ENCODE peak calls at places on chromosomes 11 and 22, in four cellular contexts. B is body of pancreas, A is ovary, G is transverse colon. K is an unnamed sample. For H3K4me1, the result is how much of the 10 kb centered on the place peaks cover.

GRCh38 chr11:2593393-2593950 is 106.3 kb downstream of the KCNQ1OT1 start:
- DNase-seq in G (no peak), A (peak), B (no peak), K (no peak)

GRCh38 chr11:15943418-15944197 is 412.7 kb downstream of the SOX6 start:
- DNase-seq in A (no peak), B (no peak), G (no peak), K (no peak)

GRCh38 chr11:61815790-61816735 is 740 bp downstream of the FADS1 start:
- DNase-seq in G (peak), B (peak), A (peak), K (peak)

GRCh38 chr22:36301384-36301828 is 48.5 kb downstream of the APOL1 start:
- DNase-seq in B (peak), A (peak), G (peak), K (peak)

GRCh38 chr11:46291441-46292143 is 14.1 kb downstream of the CREB3L1 start:
- DNase-seq in A (peak), G (no peak), B (no peak), K (peak)

GRCh38 chr11:3165152-3165705 is at the start of gene OSBPL5:
- DNase-seq in B (peak), A (peak), G (peak), K (peak)

GRCh38 chr22:26139320-26139719 is 29.9 kb upstream of the SEZ6L start:
- DNase-seq in B (peak), G (no peak), A (no peak), K (no peak)

GRCh38 chr22:19056951-19057401 is 65.2 kb downstream of the DGCR2 start:
- DNase-seq in B (no peak), G (no peak), A (no peak), K (peak)

GRCh38 chr11:19345519-19345847 is 104.7 kb upstream of the E2F8 start:
- DNase-seq in A (no peak), B (no peak), G (no peak), K (no peak)

GRCh38 chr11:71542856-71543743 is 5.1 kb upstream of the KRTAP5-9 start:
- DNase-seq in G (no peak), A (no peak), B (no peak), K (no peak)

GRCh38 chr11:114026355-114026754 is 33.2 kb upstream of the ZBTB16 start:
- DNase-seq in G (no peak), B (peak), A (no peak), K (no peak)

GRCh38 chr11:120945042-120945441 is 78.9 kb upstream of the TBCEL start:
- DNase-seq in B (no peak), A (no peak), G (no peak), K (no peak)

GRCh38 chr11:66339163-66339675 is 3.0 kb upstream of the RIN1 start:
- DNase-seq in G (no peak), A (no peak), B (no peak), K (no peak)

GRCh38 chr11:67022961-67023956 is at the start of gene SYT12:
- DNase-seq in B (peak), A (no peak), G (no peak), K (no peak)

GRCh38 chr11:104984818-104985217 is 16.4 kb upstream of the CASP4 start:
- DNase-seq in B (no peak), G (no peak), A (no peak), K (no peak)

GRCh38 chr11:45145421-45146071 is 893 bp upstream of the PRDM11 start:
- DNase-seq in A (no peak), G (peak), B (peak), K (peak)

GRCh38 chr22:20422271-20422958 is 15.2 kb downstream of the SCARF2 start:
- DNase-seq in G (no peak), A (peak), B (no peak), K (no peak)

GRCh38 chr11:116857316-116857715 is 19.9 kb upstream of the APOA1 start:
- DNase-seq in B (no peak), A (no peak), G (no peak), K (no peak)

GRCh38 chr22:49492308-49492707 is 335.4 kb downstream of the BRD1 start:
- DNase-seq in G (no peak), A (no peak), B (no peak), K (no peak)

GRCh38 chr22:46967445-46968358 is 205.3 kb downstream of the TBC1D22A start:
- DNase-seq in G (no peak), B (no peak), A (no peak), K (no peak)

GRCh38 chr11:122253541-122254317 is 137.7 kb upstream of the BLID start:
- DNase-seq in B (peak), A (no peak), G (no peak), K (no peak)

GRCh38 chr22:27461470-27461869 is 340.1 kb downstream of the MN1 start:
- DNase-seq in B (no peak), A (no peak), G (no peak), K (no peak)

GRCh38 chr11:62607729-62608128 is 4.8 kb downstream of the EML3 start:
- DNase-seq in B (no peak), G (no peak), A (no peak), K (no peak)

GRCh38 chr22:19463491-19464469 is 15.2 kb downstream of the UFD1 start:
- DNase-seq in B (peak), A (no peak), G (no peak), K (no peak)

GRCh38 chr11:1749787-1750351 is 526 bp downstream of the IFITM10 start:
- DNase-seq in A (no peak), G (peak), B (no peak), K (no peak)

GRCh38 chr11:3614742-3615171 is 27.0 kb downstream of the ART5 start:
- DNase-seq in B (no peak), A (no peak), G (peak), K (no peak)

GRCh38 chr22:39343259-39344045 is 6.3 kb upstream of the SYNGR1 start:
- DNase-seq in B (peak), A (peak), G (peak), K (peak)

GRCh38 chr11:57305523-57305922 is 19.2 kb downstream of the TNKS1BP1 start:
- DNase-seq in G (no peak), B (no peak), A (no peak), K (no peak)

GRCh38 chr11:57301711-57302423 is 22.9 kb downstream of the TNKS1BP1 start:
- DNase-seq in A (no peak), G (no peak), B (no peak), K (no peak)

GRCh38 chr11:57302489-57302888 is 22.3 kb downstream of the TNKS1BP1 start:
- DNase-seq in B (no peak), G (no peak), A (no peak), K (no peak)

GRCh38 chr11:57303280-57303989 is 21.3 kb downstream of the TNKS1BP1 start:
- DNase-seq in B (no peak), A (no peak), G (no peak), K (no peak)

GRCh38 chr11:57303990-57304579 is 20.7 kb downstream of the TNKS1BP1 start:
- DNase-seq in G (no peak), A (no peak), B (peak), K (no peak)
- H3K4me1 ChIP-seq in G (under half), A (under half), B (under half), K (under half)

GRCh38 chr22:24582111-24582814 is 10.6 kb downstream of the LRRC75B start:
- DNase-seq in G (no peak), A (peak), B (no peak), K (no peak)
- TF ChIP-seq POLR2A in G (no peak), A (no peak), B (no peak), K (no peak)

DNA sequence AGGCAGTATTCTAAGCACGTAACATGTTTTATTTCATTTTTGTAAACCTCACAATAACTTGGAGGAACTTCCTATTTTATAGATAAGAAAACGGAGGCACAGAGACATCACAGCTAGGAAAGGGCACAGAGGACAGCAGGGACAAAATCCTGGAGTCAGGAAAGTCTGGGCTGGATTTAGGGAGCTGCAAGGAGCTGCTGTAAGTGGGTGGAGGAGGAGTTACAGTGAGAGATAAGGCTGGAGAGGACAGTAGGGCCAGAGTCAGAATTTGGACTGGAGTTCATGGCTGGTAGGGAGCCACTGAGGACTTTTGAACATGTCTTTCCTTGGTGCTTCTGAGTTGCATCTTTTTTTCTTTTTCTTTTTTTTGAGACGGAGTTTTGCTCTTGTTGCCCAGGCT is 32.2 kb upstream of the PTPRJ start:
- DNase-seq in B (no peak), G (no peak), A (no peak), K (no peak)
- H3K4me1 ChIP-seq in B (under half), G (under half), A (under half), K (under half)

DNA sequence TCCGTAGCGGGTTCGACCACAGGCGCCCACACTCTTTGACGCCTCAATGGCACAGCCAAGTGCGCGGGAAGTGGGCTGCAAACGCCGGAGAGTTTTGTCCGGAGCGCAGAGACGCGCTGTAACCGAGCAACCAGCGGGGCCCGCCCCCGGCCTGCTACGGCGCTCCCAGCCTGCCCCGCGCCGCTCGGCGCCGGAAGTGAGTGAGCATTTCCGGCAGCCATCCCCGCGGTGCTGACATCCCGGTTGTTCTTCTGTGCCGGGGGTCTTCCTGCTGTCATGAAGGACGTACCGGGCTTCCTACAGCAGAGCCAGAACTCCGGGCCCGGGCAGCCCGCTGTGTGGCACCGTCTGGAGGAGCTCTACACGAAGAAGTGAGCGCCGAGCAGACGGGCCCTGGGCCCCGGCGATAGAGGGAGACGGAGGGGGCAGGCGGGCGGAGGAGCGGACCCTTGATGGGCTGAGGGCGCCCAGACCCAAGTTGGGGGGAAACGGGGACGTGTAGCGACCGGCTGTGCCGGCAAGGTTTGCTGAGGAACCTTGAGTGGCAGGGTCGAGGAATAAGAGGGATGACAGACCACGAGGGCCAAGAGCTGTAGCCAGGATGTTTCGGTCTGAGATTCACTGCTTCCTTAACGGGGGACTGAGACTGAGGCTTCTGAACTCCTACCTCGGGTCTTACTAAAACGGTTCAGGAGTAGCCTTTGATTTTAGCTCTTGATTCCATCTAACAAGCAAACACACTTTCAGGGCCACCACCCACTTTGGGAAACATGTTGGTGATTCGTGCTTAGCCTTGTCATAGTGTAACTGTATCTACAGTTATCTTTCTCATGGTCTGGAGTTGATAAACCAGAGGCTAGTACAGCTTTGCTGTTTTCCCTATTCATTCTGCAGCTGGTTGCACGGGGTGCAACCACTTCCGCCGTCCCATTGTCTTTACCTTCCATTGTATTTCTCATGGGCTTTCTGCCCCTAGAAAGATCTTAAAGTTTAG is at the start of gene PSMD13:
- DNase-seq in B (peak), A (peak), G (peak), K (peak)
- TF ChIP-seq POLR2A in B (peak), A (peak), G (peak), K (peak)

DNA sequence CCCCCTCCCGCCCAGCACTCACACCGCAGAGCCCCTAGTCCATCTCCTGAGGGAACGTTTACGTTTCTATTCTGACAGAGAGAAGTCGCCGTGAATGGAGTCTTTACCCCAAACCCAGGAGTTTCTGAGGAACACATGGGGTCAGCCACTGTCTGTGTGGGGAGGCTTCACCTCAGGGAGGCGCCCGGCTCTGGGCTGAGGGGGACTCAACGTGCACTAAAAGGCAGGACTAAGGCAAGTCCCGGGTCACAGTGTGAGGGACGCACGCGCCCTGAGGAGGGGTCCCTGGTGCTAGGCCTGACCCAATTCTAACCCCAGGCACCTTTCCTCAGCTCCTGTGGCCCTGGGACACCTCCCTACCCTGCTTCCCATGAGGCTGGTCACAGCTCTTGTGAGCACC is 32.5 kb upstream of the IGLL5 start:
- DNase-seq in A (no peak), B (no peak), G (no peak), K (no peak)
- H3K4me1 ChIP-seq in A (under half), B (under half), G (under half), K (under half)

DNA sequence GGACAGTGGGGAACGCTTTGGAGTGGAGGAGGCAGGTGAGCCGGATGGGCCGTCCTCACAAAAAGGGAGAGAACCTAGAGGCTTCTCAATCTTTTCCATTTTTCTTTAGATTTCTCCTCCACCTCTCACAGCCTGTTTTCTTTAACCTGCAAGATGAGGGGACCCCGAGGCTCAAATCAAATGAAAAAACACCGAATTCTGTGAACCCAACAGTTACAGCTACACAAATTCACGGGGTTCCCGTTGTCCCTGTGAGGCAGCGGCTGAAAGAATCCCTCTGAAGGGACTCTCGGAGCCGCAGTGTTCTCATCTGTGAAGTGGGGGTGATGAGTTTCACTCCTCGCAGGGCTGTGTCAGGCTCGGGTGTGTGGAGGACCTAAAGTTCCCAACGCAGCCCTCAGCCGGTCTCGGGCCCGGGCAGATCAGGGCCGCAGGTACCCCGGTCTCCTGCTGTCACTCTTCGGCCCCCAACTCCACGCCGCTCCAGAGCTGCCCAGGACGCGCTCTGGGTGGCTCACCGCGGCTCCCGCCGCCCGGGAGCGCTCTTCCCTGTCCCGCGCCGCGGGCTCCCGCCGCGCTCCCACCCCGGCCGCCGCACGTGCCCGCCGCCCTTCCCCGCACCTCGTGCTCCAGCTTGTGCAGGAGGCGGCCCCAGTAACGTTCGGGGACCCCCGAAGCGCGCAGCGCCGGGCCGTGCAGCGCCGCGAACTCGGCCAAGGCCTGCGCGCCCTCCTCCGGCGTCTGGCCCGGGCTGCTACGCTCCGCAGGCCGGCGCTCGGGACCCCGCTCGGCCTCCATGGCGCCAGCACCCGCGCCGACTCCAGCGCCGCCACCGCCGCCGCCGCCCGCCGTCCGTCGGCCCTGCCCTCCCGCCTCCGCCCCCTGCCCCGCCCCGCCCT is at the start of gene TTLL12:
- DNase-seq in G (peak), A (peak), B (peak), K (peak)
- TF ChIP-seq POLR2A in G (no peak), A (no peak), B (peak), K (peak)

DNA sequence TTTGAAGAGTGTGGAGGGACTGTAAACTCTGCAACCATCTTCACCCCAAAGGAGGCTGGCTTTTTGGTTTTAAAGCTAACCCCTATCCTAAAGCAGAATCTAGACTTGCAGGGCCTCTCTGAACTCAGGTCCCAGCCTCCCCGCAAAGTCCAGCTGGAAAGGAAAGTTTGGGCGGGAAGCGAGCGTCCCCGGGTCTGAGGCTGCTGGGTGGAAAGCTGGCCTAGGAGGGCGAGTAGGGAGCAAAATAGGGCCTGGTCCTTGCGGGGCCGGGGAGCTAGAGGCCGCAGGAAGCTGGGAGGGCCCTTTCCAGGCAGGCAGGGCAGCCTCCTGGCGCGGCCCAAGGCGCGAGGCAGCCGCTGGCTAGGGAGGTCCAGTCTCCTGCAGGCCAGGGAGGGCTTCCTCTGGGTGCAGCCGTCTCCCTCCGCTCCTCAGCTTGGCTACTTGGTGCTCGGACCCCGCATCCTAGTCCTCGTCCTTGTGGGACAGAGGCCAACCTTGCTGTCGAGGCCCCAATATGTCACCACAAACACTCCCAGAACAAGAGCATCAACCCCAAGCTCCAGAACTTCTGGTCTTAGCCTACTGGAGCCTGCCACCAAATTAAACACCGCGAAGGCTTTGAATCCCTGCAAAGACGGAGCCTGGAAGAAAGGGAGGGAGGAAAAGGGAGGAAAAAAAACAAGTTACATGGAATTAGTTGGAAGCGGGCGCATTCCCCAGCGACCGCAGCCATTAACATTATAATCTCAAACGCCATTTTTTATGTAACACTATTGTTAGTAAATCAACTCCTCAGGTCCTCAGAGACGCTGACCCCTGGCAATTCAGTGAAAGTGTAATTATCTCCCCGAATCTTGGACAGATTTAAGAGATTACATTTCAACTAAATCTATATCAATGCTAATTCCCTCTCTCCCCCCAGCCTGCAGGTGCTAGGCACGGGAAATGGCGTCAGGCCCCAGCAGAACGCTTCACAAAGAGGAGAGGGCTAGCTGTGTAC is 12.6 kb upstream of the PAX6 start:
- DNase-seq in B (no peak), A (no peak), G (no peak), K (no peak)
- H3K4me1 ChIP-seq in B (under half), A (under half), G (under half), K (under half)

GRCh38 chr11:102338479-102339010 is 8.5 kb upstream of the BIRC2 start:
- DNase-seq in A (no peak), G (no peak), B (no peak), K (no peak)

GRCh38 chr11:102328748-102329147 is 11.5 kb downstream of the BIRC3 start:
- DNase-seq in B (no peak), A (no peak), G (no peak), K (no peak)

GRCh38 chr11:102330226-102330625 is 12.9 kb downstream of the BIRC3 start:
- DNase-seq in A (no peak), G (no peak), B (no peak), K (no peak)

GRCh38 chr11:102332611-102332994 is 14.4 kb upstream of the BIRC2 start:
- DNase-seq in G (no peak), B (no peak), A (no peak), K (no peak)
- TF ChIP-seq POLR2A in G (no peak), B (no peak), A (no peak), K (no peak)

GRCh38 chr11:57316017-57316416 is 8.7 kb downstream of the TNKS1BP1 start:
- DNase-seq in G (no peak), A (no peak), B (no peak), K (no peak)
- H3K4me1 ChIP-seq in G (under half), A (under half), B (half or more), K (under half)

K was measured in uterus.